ENCODE peak calls at places on chromosomes 6 and 20, in five cellular contexts. M is fibroblast of villous mesenchyme, P is fibroblast of pulmonary artery, K is gastrocnemius medialis, L is epithelial cell of esophagus. S is an unnamed sample.

GRCh38 chr20:48313346-48313745 is 514.5 kb downstream of the PREX1 start:
- DNase-seq in K (no peak), L (no peak), M (no peak), P (no peak), S (no peak)

GRCh38 chr6:27894839-27895762 is 17.1 kb downstream of the OR2B2 start:
- DNase-seq in P (peak), M (peak), K (peak), L (peak), S (peak)

GRCh38 chr6:115393821-115394220 is 666.9 kb downstream of the FRK start:
- DNase-seq in L (no peak), M (no peak), P (no peak), K (no peak), S (no peak)

GRCh38 chr6:52233975-52234823 is 10.1 kb downstream of the IL17F start:
- DNase-seq in L (peak), P (peak), M (peak), K (peak), S (peak)

GRCh38 chr6:128569737-128570438 is 49.5 kb upstream of the PTPRK start:
- DNase-seq in P (peak), L (peak), K (no peak), M (peak), S (peak)

GRCh38 chr20:10453241-10453640 is 18.1 kb downstream of the SLX4IP start:
- DNase-seq in M (no peak), L (no peak), K (no peak), P (no peak), S (no peak)

GRCh38 chr20:63847374-63848002 is 13.8 kb upstream of the ABHD16B start:
- DNase-seq in P (no peak), M (no peak), L (no peak), K (no peak), S (no peak)

GRCh38 chr6:110098511-110099116 is 80.9 kb downstream of the WASF1 start:
- DNase-seq in K (no peak), L (peak), P (no peak), M (no peak), S (peak)

GRCh38 chr6:4370066-4370465 is 234.7 kb upstream of the ECI2 start:
- DNase-seq in L (peak), K (no peak), P (peak), M (peak), S (peak)

GRCh38 chr20:1333462-1334369 is 4.8 kb upstream of the SDCBP2 start:
- DNase-seq in P (no peak), L (no peak), K (no peak), M (no peak), S (no peak)

DNA sequence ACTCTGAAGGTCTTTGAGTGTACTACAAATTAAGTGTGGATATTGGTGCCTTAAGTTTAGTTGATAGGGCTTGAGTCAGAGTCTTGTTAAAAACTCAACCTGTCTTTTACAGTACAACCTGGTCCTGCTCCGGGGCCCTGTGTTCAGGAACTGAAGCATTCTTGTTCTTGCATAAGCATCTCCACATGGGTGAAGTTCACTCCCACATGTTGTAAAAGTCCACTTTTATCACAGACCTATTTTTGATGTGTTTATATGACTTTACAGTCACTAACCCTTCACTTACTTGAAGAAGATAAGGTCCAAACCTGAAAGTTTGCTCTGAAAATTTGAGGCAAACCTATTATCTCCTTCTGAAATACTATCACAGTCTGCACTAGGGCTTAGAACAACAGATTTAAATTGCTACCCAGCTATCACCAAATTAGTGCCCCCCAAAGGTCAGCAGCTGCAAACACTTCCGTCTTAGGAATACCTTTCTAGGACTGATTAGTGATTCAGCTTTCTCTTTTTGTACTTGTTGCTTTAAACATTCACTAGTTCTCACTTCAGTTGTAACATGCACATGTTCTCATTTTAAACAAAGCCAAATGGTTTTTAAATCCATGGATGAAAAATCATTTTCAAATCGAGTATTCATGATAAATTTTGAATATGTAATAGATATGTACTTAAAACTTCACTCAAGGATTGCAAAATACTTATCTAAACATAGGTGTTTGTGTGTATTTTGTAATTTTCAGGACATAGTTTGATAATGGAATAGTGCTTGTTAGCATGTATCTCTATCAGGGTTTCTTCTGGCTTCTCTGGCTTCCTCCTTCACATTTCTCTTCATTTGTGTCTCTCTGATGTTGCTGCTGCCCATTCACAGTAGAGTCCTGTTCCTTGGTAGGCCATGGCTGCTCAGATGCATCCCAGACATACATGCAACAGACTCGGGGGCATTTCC is 469.8 kb upstream of the SOX4 start:
- DNase-seq in P (no peak), M (no peak), K (no peak), L (no peak), S (no peak)
- TF ChIP-seq CTCF in P (no peak), M (no peak), K (no peak), L (no peak), S (no peak)

GRCh38 chr20:18793625-18794427 is 19.8 kb upstream of the SCP2D1 start:
- DNase-seq in P (peak), L (peak), M (peak), K (peak), S (peak)
- TF ChIP-seq CTCF in P (no peak), L (peak), M (no peak), K (peak), S (no peak)

GRCh38 chr20:61262036-61262435 is 10.0 kb downstream of the CDH4 start:
- DNase-seq in K (no peak), P (no peak), L (no peak), M (no peak), S (no peak)

GRCh38 chr20:61259741-61260140 is 7.7 kb downstream of the CDH4 start:
- DNase-seq in L (no peak), K (no peak), P (no peak), M (no peak), S (no peak)

GRCh38 chr20:61262514-61262913 is 10.5 kb downstream of the CDH4 start:
- DNase-seq in M (no peak), K (no peak), P (no peak), L (no peak), S (no peak)

GRCh38 chr20:61263084-61263695 is 11.1 kb downstream of the CDH4 start:
- DNase-seq in L (peak), K (no peak), P (peak), M (peak), S (peak)

GRCh38 chr20:61260905-61261304 is 8.8 kb downstream of the CDH4 start:
- DNase-seq in K (no peak), M (no peak), P (no peak), L (peak), S (no peak)
- TF ChIP-seq CTCF in K (no peak), M (no peak), P (no peak), L (peak), S (no peak)

GRCh38 chr6:134114918-134115714 is 62.7 kb upstream of the SLC2A12 start:
- DNase-seq in K (no peak), M (no peak), P (no peak), L (no peak), S (no peak)
- TF ChIP-seq CTCF in K (no peak), M (no peak), P (no peak), L (no peak), S (no peak)

GRCh38 chr6:157849288-157850017 is 26.4 kb downstream of the SNX9 start:
- DNase-seq in P (no peak), L (no peak), M (no peak), K (no peak), S (no peak)
- TF ChIP-seq CTCF in P (no peak), L (no peak), M (no peak), K (no peak), S (no peak)

GRCh38 chr6:11174245-11174616 is 58.2 kb downstream of the NEDD9 start:
- DNase-seq in P (no peak), K (no peak), L (no peak), M (peak), S (no peak)
- TF ChIP-seq CTCF in P (no peak), K (no peak), L (no peak), M (no peak), S (no peak)

S was measured in MCF 10A.